ENCODE peak calls at places on chromosome 2, in five cellular contexts. A is heart right ventricle; O is Jurkat, Clone E6-1; Y is transverse colon; N is stomach. F is an unnamed sample.

GRCh38 chr2:120012363-120012762 is 514 bp upstream of the EPB41L5 start:
- DNase-seq in A (no peak), O (no peak), Y (no peak), N (no peak), F (no peak)

GRCh38 chr2:179051250-179051649 is 1.3 kb upstream of the CCDC141 start:
- DNase-seq in A (no peak), O (no peak), Y (no peak), N (no peak), F (peak; percentile 71)

GRCh38 chr2:136527560-136527959 is 237.8 kb upstream of the THSD7B start:
- DNase-seq in A (no peak), O (peak; percentile 68), Y (no peak), N (no peak), F (peak; percentile 83)

GRCh38 chr2:112680666-112681101 is 34.9 kb downstream of the SLC20A1 start:
- DNase-seq in A (no peak), O (no peak), Y (no peak), N (no peak), F (no peak)

GRCh38 chr2:180690611-180691010 is 289.8 kb upstream of the UBE2E3 start:
- DNase-seq in A (no peak), O (no peak), Y (no peak), N (no peak), F (no peak)

GRCh38 chr2:217798743-217799552 is 203.8 kb downstream of the TNS1 start:
- DNase-seq in A (no peak), O (no peak), Y (peak; percentile 32), N (peak; percentile 26), F (peak; percentile 32)

GRCh38 chr2:74032909-74033261 is 48.2 kb downstream of the TET3 start:
- DNase-seq in A (no peak), O (no peak), Y (no peak), N (no peak), F (no peak)

GRCh38 chr2:45724329-45724728 is 72.9 kb downstream of the PRKCE start:
- DNase-seq in A (no peak), O (no peak), Y (no peak), N (no peak), F (no peak)

GRCh38 chr2:47172156-47172921 is 17.2 kb upstream of the STPG4 start:
- DNase-seq in A (no peak), O (no peak), Y (no peak), N (no peak), F (no peak)

GRCh38 chr2:8456149-8457091 is 225.4 kb upstream of the ID2 start:
- DNase-seq in A (no peak), O (peak; percentile 89), Y (no peak), N (peak; percentile 31), F (no peak)

GRCh38 chr2:130869441-130870160 is 32.9 kb downstream of the ARHGEF4 start:
- DNase-seq in A (no peak), O (no peak), Y (no peak), N (peak; percentile 16), F (peak; percentile 31)

GRCh38 chr2:210663574-210663973 is 107.2 kb downstream of the CPS1 start:
- DNase-seq in A (no peak), O (no peak), Y (no peak), N (no peak), F (no peak)

GRCh38 chr2:72271766-72272615 is 124.3 kb upstream of the CYP26B1 start:
- DNase-seq in A (no peak), O (no peak), Y (peak; percentile 51), N (no peak), F (no peak)

GRCh38 chr2:101036562-101036961 is 34.5 kb downstream of the RPL31 start:
- DNase-seq in A (no peak), O (peak; percentile 39), Y (no peak), N (no peak), F (no peak)

GRCh38 chr2:202599105-202599504 is 35.7 kb upstream of the FAM117B start:
- DNase-seq in A (no peak), O (no peak), Y (no peak), N (no peak), F (no peak)

GRCh38 chr2:106944220-106944619 is 58.3 kb upstream of the ST6GAL2 start:
- DNase-seq in A (no peak), O (no peak), Y (no peak), N (no peak), F (no peak)

GRCh38 chr2:21599417-21599816 is 475.6 kb downstream of the TDRD15 start:
- DNase-seq in A (no peak), O (no peak), Y (no peak), N (no peak), F (no peak)

GRCh38 chr2:117917223-117917917 is 96.5 kb downstream of the CCDC93 start:
- DNase-seq in A (no peak), O (no peak), Y (no peak), N (no peak), F (peak; percentile 57)

GRCh38 chr2:3662239-3662638 is 4.2 kb downstream of the ALLC start:
- DNase-seq in A (no peak), O (no peak), Y (no peak), N (no peak), F (peak; percentile 72)

GRCh38 chr2:3656762-3657691 is 973 bp upstream of the ALLC start:
- DNase-seq in A (no peak), O (no peak), Y (no peak), N (no peak), F (peak; percentile 54)

GRCh38 chr2:3661149-3661660 is 3.2 kb downstream of the ALLC start:
- DNase-seq in A (no peak), O (no peak), Y (no peak), N (no peak), F (no peak)

GRCh38 chr2:3657881-3658280 is at the start of gene ALLC:
- DNase-seq in A (no peak), O (no peak), Y (no peak), N (no peak), F (no peak)

GRCh38 chr2:3659447-3660432 is 1.7 kb downstream of the ALLC start:
- DNase-seq in A (peak; percentile 66), O (no peak), Y (no peak), N (no peak), F (peak; percentile 52)
- H3K4me3 ChIP-seq in A (no peak overlapping the region), O (no peak overlapping the region), Y (no peak overlapping the region), N (no peak overlapping the region), F (no peak overlapping the region)

GRCh38 chr2:99487906-99488305 is 1.9 kb downstream of the REV1 start:
- DNase-seq in A (no peak), O (no peak), Y (no peak), N (no peak), F (no peak)
- H3K4me3 ChIP-seq in A (no peak overlapping the region), O (no peak overlapping the region), Y (no peak overlapping the region), N (no peak overlapping the region), F (peak overlapping the region; percentile 94)

DNA sequence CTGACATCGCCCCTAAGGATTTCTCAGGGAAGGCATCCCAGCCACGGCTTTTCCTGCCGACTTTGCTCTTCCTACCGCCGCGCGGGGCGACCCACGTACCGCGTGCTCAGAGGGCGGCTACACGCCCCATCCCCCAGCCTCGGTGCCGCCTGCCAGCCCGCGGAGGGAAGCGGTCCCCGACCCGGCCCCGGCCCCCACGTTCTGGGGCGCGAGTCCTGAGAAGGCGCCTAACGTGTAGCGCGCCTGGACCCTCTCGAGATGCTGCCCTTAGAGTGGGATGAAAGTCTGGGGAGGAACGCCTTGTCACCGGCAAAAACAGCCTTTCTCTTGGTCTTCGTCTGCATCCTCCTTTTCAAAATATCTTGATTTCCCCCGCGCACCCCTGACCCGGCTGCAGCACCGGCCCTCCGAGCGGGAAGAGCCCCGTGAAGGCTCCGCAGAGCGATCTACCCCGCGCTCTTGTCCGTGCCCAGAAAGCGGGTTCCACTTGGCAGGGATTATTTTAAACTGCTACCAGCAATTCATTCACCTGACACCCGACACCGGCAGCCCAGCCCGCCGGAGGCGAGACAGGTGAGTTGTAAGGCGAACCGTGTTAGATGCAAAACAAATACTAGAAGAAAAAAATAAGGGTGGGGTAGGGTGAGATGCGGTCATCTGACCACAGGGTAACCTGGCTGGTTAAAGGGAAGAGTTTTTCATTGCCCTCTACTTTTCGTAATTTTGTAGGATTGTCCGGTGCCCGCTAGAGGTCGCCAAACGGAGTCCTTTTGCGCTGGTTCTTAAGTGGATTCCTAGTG is 852 bp upstream of the KCNG3 start:
- DNase-seq in A (peak; percentile 56), O (peak; percentile 75), Y (peak; percentile 87), N (peak; percentile 76), F (peak; percentile 91)
- H3K4me3 ChIP-seq in A (peak overlapping the region; percentile 60), O (peak overlapping the region; percentile 65), Y (peak overlapping the region; percentile 23), N (peak overlapping the region; percentile 55), F (peak overlapping the region; percentile 80)

DNA sequence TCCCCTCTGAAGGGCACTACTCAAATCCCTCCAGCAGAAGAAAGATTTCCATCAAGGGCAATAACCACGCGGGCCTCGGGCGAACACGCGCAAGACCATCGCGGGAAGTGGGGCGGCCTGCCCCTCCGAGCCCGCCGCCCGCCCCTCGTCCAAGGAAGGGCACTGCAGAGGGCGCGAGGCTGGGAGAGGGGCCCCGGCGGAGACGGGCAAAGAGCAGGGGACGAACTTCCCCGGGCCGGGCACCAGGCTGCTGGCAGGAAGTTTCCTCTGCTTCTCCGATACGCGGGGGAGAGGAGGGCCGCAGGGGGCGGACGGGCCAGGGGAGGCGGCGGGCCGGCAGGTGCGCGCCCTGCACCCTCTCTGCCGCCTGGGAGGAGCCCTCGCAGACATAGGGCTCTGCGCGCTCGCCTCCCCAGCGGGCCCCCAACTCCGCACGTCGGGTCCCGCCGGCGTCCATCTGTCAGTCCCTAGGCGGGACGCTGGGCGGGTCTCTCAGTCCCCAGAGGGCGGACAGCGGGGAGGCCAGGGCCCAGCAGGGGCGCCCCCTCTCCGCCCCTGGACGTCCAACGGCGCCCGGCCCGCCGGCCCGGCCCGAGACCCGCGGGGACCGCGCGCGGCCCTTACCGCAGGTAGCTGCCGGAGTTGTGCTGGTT is 452 bp downstream of the TFCP2L1 start:
- DNase-seq in A (no peak), O (no peak), Y (no peak), N (no peak), F (peak; percentile 76)
- H3K4me3 ChIP-seq in A (peak overlapping the region; percentile 39), O (no peak overlapping the region), Y (peak overlapping the region; percentile 57), N (peak overlapping the region; percentile 63), F (peak overlapping the region; percentile 73)

GRCh38 chr2:12720181-12720580 is 3.4 kb downstream of the TRIB2 start:
- DNase-seq in A (no peak), O (no peak), Y (no peak), N (no peak), F (no peak)
- H3K4me3 ChIP-seq in A (peak overlapping the region; percentile 89), O (no peak overlapping the region), Y (no peak overlapping the region), N (peak overlapping the region; percentile 69), F (peak overlapping the region; percentile 86)

F was measured in endodermal cell.